ENCODE peak calls at places on chromosomes 3 and 15, in nine cellular contexts. R is hepatic stellate cell, K is foreskin fibroblast, Z is astrocyte of the spinal cord, O is activated T-helper 1 cell treated with Interleukin-2 at 50 U/mL for 16 hours, M is fibroblast of lung, Q is AG08396, W is lower leg skin, G is T-helper 2 cell. X is an unnamed sample.

GRCh38 chr3:43180027-43180426 is 74.1 kb upstream of the POMGNT2 start:
- DNase-seq in G (peak), K (peak), W (peak), Q (peak), O (peak), R (peak), Z (peak), M (peak), X (no peak)

GRCh38 chr3:49623071-49623470 is 51.1 kb upstream of the APEH start:
- DNase-seq in M (no peak), W (no peak), O (no peak), K (no peak), Z (no peak), G (no peak), R (no peak), Q (no peak), X (no peak)

GRCh38 chr3:66949898-66950297 is 48.2 kb upstream of the KBTBD8 start:
- DNase-seq in M (no peak), O (no peak), W (no peak), R (no peak), G (no peak), Q (no peak), Z (no peak), K (no peak), X (no peak)

GRCh38 chr3:58766587-58767282 is 100.2 kb upstream of the FAM3D start:
- DNase-seq in M (no peak), W (no peak), Z (no peak), Q (no peak), G (no peak), O (no peak), K (no peak), R (no peak), X (no peak)

GRCh38 chr15:78951841-78952238 is 7.0 kb upstream of the CTSH start:
- DNase-seq in O (no peak), M (peak), Q (peak), W (no peak), R (no peak), K (no peak), G (no peak), Z (no peak), X (no peak)

GRCh38 chr15:23483821-23484299 is 36.8 kb upstream of the GOLGA6L2 start:
- DNase-seq in R (no peak), M (peak), K (no peak), Z (no peak), W (no peak), G (no peak), O (no peak), Q (no peak), X (no peak)

GRCh38 chr3:129632056-129632455 is 25.6 kb upstream of the PLXND1 start:
- DNase-seq in Z (no peak), M (no peak), R (no peak), Q (no peak), W (no peak), G (no peak), O (no peak), K (no peak), X (no peak)

GRCh38 chr15:66014022-66014421 is 144.7 kb downstream of the RAB11A start:
- DNase-seq in G (no peak), M (no peak), W (no peak), Z (no peak), K (no peak), O (no peak), Q (no peak), R (no peak), X (no peak)

GRCh38 chr3:129526121-129526900 is 2.1 kb upstream of the RHO start:
- DNase-seq in G (no peak), Z (peak), K (no peak), R (no peak), W (no peak), Q (no peak), O (no peak), M (no peak), X (no peak)

GRCh38 chr3:81726735-81727134 is 34.7 kb downstream of the GBE1 start:
- DNase-seq in W (no peak), R (no peak), K (peak), M (peak), O (no peak), Z (peak), Q (no peak), G (no peak), X (no peak)

GRCh38 chr3:181487236-181487978 is 224.3 kb upstream of the SOX2 start:
- DNase-seq in Z (no peak), G (no peak), W (no peak), Q (no peak), K (no peak), O (no peak), M (no peak), R (no peak), X (no peak)

GRCh38 chr15:55319537-55320325 is 709 bp downstream of the PIGB start:
- DNase-seq in K (peak), Z (peak), Q (peak), G (no peak), R (peak), M (peak), O (no peak), W (no peak), X (no peak)

GRCh38 chr3:120563356-120564022 is 32.6 kb upstream of the NDUFB4 start:
- DNase-seq in G (no peak), Z (no peak), W (no peak), K (no peak), M (no peak), O (no peak), R (no peak), Q (no peak), X (no peak)

GRCh38 chr3:46405301-46406079 is 1.4 kb downstream of the CCR5AS start:
- DNase-seq in R (no peak), W (peak), G (no peak), Z (no peak), Q (no peak), M (no peak), K (no peak), O (no peak), X (no peak)

GRCh38 chr15:25850154-25851111 is 12.7 kb downstream of the ATP10A start:
- DNase-seq in G (peak), Q (peak), M (peak), K (peak), R (peak), W (peak), O (peak), Z (peak), X (no peak)

GRCh38 chr15:67836955-67837354 is 2.9 kb downstream of the RNU6-1 start:
- DNase-seq in R (no peak), O (no peak), M (no peak), G (no peak), K (no peak), W (no peak), Z (no peak), Q (peak), X (peak)

X was measured in frontal cortex.